ENCODE peak calls at places on chromosomes 4 and X, in four cellular contexts. P is NCI-H1105, G is progenitor cell of endocrine pancreas, I is epithelial cell of prostate. B is an unnamed sample.

GRCh38 chr4:53702334-53703266 is 111.3 kb upstream of the LNX1 start:
- DNase-seq in P (peak; percentile 57), G (no peak), I (no peak), B (peak; percentile 64)

GRCh38 chr4:107835409-107835808 is 10.7 kb downstream of the SGMS2 start:
- DNase-seq in P (no peak), G (no peak), I (no peak), B (no peak)

GRCh38 chr4:26648260-26648659 is 64.4 kb downstream of the TBC1D19 start:
- DNase-seq in P (no peak), G (no peak), I (no peak), B (no peak)

GRCh38 chr4:5752803-5753184 is 41.8 kb downstream of the EVC start:
- DNase-seq in P (no peak), G (no peak), I (no peak), B (no peak)

GRCh38 chrX:153397256-153397960 is 3.7 kb downstream of the PNMA6E start:
- DNase-seq in P (peak; percentile 38), G (no peak), I (no peak), B (peak; percentile 53)

GRCh38 chrX:46953137-46953527 is 40.9 kb downstream of the JADE3 start:
- DNase-seq in P (no peak), G (no peak), I (no peak), B (no peak)

GRCh38 chr4:24793219-24794005 is 2.0 kb upstream of the SOD3 start:
- DNase-seq in P (no peak), G (no peak), I (no peak), B (peak; percentile 3)

GRCh38 chr4:12852338-12853307 is 631.5 kb downstream of the RAB28 start:
- DNase-seq in P (peak; percentile 27), G (no peak), I (peak; percentile 41), B (peak; percentile 85)

GRCh38 chrX:22952011-22952410 is 47.7 kb upstream of the DDX53 start:
- DNase-seq in P (no peak), G (no peak), I (no peak), B (no peak)

GRCh38 chrX:475926-476723 is 89.4 kb upstream of the PPP2R3B start:
- DNase-seq in P (no peak), G (no peak), I (no peak), B (no peak)

GRCh38 chr4:88780389-88780788 is 82.8 kb upstream of the NAP1L5 start:
- DNase-seq in P (no peak), G (no peak), I (no peak), B (no peak)

GRCh38 chrX:19046343-19047215 is 62.7 kb upstream of the PHKA2 start:
- DNase-seq in P (no peak), G (no peak), I (peak; percentile 18), B (no peak)

GRCh38 chr4:2281575-2282343 is 19.9 kb upstream of the MXD4 start:
- DNase-seq in P (no peak), G (no peak), I (no peak), B (no peak)

GRCh38 chr4:47451657-47452056 is 11.8 kb downstream of the COMMD8 start:
- DNase-seq in P (no peak), G (no peak), I (no peak), B (no peak)

GRCh38 chr4:114964016-114964415 is 149.4 kb downstream of the NDST4 start:
- DNase-seq in P (no peak), G (no peak), I (no peak), B (no peak)

GRCh38 chrX:57104406-57104805 is 16.9 kb downstream of the SPIN2B start:
- DNase-seq in P (no peak), G (no peak), I (no peak), B (no peak)

GRCh38 chr4:83250666-83251065 is 33.9 kb downstream of the COQ2 start:
- DNase-seq in P (no peak), G (no peak), I (no peak), B (no peak)

GRCh38 chr4:147969573-147969972 is 237.7 kb downstream of the ARHGAP10 start:
- DNase-seq in P (no peak), G (no peak), I (no peak), B (no peak)

GRCh38 chr4:73916172-73916925 is 47.2 kb downstream of the CXCL1 start:
- DNase-seq in P (no peak), G (no peak), I (no peak), B (peak; percentile 13)

GRCh38 chr4:12439633-12440305 is 1011.1 kb upstream of the HS3ST1 start:
- DNase-seq in P (no peak), G (no peak), I (no peak), B (no peak)

GRCh38 chr4:141497627-141498026 is 138.8 kb upstream of the IL15 start:
- DNase-seq in P (no peak), G (no peak), I (no peak), B (no peak)

GRCh38 chr4:13733817-13734216 is 106.3 kb upstream of the BOD1L1 start:
- DNase-seq in P (no peak), G (no peak), I (peak; percentile 12), B (no peak)

GRCh38 chr4:20386001-20386740 is 134.5 kb downstream of the SLIT2 start:
- DNase-seq in P (no peak), G (no peak), I (no peak), B (no peak)

GRCh38 chrX:10949541-10949940 is 161.6 kb upstream of the HCCS start:
- DNase-seq in P (no peak), G (no peak), I (no peak), B (peak; percentile 85)

GRCh38 chrX:49155900-49156837 is 6.4 kb upstream of the MAGIX start:
- DNase-seq in P (peak; percentile 71), G (peak; percentile 60), I (no peak), B (peak; percentile 90)